ENCODE peak calls at places on chromosomes 2 and 18, in five cellular contexts. Y, U, K, I and J are unnamed samples.

GRCh38 chr2:237552911-237553310 is 13.5 kb upstream of the PRLH start:
- DNase-seq in Y (no peak), U (no peak), K (no peak), I (no peak), J (no peak)

GRCh38 chr2:133821107-133821760 is 253.0 kb upstream of the NCKAP5 start:
- DNase-seq in Y (no peak), U (no peak), K (no peak), I (no peak), J (no peak)

GRCh38 chr2:46547223-46548102 is 68.1 kb downstream of the TMEM247 start:
- DNase-seq in Y (no peak), U (no peak), K (peak; percentile 91), I (no peak), J (no peak)

GRCh38 chr2:126882181-126882580 is 16.5 kb upstream of the TEX51 start:
- DNase-seq in Y (no peak), U (no peak), K (no peak), I (no peak), J (no peak)

GRCh38 chr2:128442053-128442751 is 123.5 kb upstream of the HS6ST1 start:
- DNase-seq in Y (peak; percentile 19), U (no peak), K (peak; percentile 57), I (no peak), J (peak; percentile 27)

GRCh38 chr2:144111443-144111842 is 408.5 kb downstream of the ZEB2 start:
- DNase-seq in Y (peak; percentile 41), U (no peak), K (no peak), I (no peak), J (no peak)

GRCh38 chr18:63730788-63731187 is 28.0 kb downstream of the SERPINB11 start:
- DNase-seq in Y (no peak), U (no peak), K (no peak), I (no peak), J (no peak)

GRCh38 chr18:68221116-68221724 is 493.7 kb downstream of the TMX3 start:
- DNase-seq in Y (no peak), U (no peak), K (no peak), I (no peak), J (no peak)

GRCh38 chr2:46926863-46927262 is 11.3 kb upstream of the MCFD2 start:
- DNase-seq in Y (no peak), U (no peak), K (no peak), I (no peak), J (no peak)

GRCh38 chr2:173346035-173346434 is 8.6 kb upstream of the CDCA7 start:
- DNase-seq in Y (no peak), U (no peak), K (no peak), I (no peak), J (no peak)

GRCh38 chr2:118539290-118539689 is 308.2 kb downstream of the EN1 start:
- DNase-seq in Y (peak; percentile 32), U (peak; percentile 16), K (peak; percentile 14), I (no peak), J (no peak)

GRCh38 chr18:31661965-31662364 is 22.4 kb downstream of the B4GALT6 start:
- DNase-seq in Y (no peak), U (no peak), K (no peak), I (no peak), J (no peak)

GRCh38 chr2:236748801-236749200 is 179.2 kb downstream of the ACKR3 start:
- DNase-seq in Y (no peak), U (no peak), K (no peak), I (no peak), J (no peak)

GRCh38 chr2:161283926-161284325 is 24.3 kb upstream of the PSMD14 start:
- DNase-seq in Y (no peak), U (no peak), K (no peak), I (no peak), J (no peak)

GRCh38 chr2:129753261-129753660 is 226.2 kb upstream of the RAB6C start:
- DNase-seq in Y (no peak), U (no peak), K (no peak), I (no peak), J (no peak)

GRCh38 chr2:68799138-68799537 is 64.5 kb downstream of the ARHGAP25 start:
- DNase-seq in Y (no peak), U (no peak), K (no peak), I (no peak), J (no peak)
- H3K9ac ChIP-seq in Y (no peak overlapping the region), U (no peak overlapping the region), K (no peak overlapping the region), I (no peak overlapping the region), J (no peak overlapping the region)

DNA sequence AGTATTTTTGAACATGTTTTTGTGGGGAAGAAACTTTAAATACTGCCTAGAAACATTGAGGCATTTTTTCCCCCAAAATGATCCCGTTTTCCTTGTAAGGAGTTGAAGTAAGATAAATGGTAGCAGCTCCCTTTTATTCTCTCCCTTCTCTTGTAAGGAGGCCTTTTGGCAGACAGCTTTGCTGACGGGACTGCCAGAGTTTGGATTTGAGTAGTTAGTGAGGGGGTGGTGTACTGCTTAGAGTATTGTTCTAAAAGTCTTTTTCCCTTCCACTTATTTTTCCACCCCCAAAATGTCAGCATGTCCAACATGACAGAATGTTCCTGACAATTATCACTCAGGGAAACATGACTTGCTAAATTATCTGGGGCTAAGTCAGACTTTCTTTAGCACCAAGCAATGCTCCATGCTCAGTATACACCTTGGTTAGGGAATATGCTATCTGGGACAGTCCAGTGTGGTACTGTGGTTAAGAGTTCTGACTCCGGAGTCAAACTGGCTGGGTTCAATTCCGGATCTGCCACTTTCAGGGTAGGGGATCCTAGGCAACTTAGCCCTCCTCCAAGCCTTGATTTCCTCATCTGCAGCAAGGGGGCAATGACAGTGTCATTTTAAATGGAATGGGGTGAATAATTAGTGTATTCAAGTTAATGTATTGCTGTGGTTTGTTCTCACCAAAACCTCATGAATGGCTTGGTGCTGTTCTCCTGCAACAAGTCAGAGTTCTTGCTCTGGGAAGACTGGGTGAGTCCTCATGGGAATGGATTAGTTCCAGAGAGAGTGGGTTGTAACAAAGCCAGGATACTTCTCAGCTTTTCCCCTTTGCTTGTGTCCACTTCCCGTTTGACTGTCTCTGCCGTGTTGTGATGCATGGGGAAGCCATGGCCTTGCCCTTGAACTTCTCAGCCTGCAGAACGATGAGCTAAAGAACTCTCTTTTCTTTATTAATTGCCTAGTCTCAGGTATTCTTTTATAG is 116.2 kb downstream of the TANC1 start:
- DNase-seq in Y (no peak), U (no peak), K (no peak), I (no peak), J (no peak)
- TF ChIP-seq ZNF274 in Y (no peak), U (no peak), K (no peak), I (no peak), J (no peak)

GRCh38 chr2:232520088-232520487 is at the start of gene PRSS56:
- DNase-seq in Y (no peak), U (no peak), K (no peak), I (no peak), J (no peak)
- H3K27me3 ChIP-seq in Y (no peaks in the 10 kb centered on the region), U (no peaks in the 10 kb centered on the region), K (peaks cover 92% of the 10 kb centered on the region), I (peaks cover 3% of the 10 kb centered on the region), J (peaks cover 52% of the 10 kb centered on the region)

DNA sequence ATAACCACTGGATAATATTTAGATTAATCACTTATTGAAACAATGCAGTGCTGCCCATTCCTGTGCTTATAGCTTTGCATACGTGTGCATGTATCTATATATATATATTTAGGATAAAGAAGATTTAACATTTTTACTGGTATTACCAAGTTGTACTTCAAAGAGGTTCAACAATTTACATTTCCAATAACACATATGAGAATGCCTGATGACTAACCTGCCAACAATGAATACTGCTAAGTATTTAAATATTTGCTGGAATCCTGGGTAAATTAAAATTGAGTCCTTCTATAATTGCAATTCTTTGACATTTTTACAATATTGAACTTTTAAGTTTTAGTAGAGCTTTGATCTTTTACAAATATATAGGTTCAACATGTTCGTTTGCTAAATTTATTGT is 111.4 kb downstream of the SLC39A10 start:
- DNase-seq in Y (no peak), U (no peak), K (no peak), I (no peak), J (no peak)
- H3K9ac ChIP-seq in Y (no peak overlapping the region), U (no peak overlapping the region), K (no peak overlapping the region), I (no peak overlapping the region), J (no peak overlapping the region)

GRCh38 chr2:38444247-38444646 is 67.2 kb upstream of the ATL2 start:
- DNase-seq in Y (no peak), U (peak; percentile 51), K (no peak), I (no peak), J (peak; percentile 87)
- TF ChIP-seq ZNF274 in Y (no peak), U (no peak), K (no peak), I (no peak), J (no peak)

GRCh38 chr18:48949051-48949605 is 1.6 kb downstream of the SMAD7 start:
- DNase-seq in Y (no peak), U (no peak), K (no peak), I (no peak), J (no peak)
- H3K27me3 ChIP-seq in Y (no peaks in the 10 kb centered on the region), U (peaks cover 22% of the 10 kb centered on the region), K (no peaks in the 10 kb centered on the region), I (no peaks in the 10 kb centered on the region), J (peaks cover 3% of the 10 kb centered on the region)

GRCh38 chr18:7766383-7766782 is 199.3 kb downstream of the PTPRM start:
- DNase-seq in Y (no peak), U (no peak), K (no peak), I (no peak), J (no peak)
- H3K9ac ChIP-seq in Y (no peak overlapping the region), U (no peak overlapping the region), K (no peak overlapping the region), I (no peak overlapping the region), J (no peak overlapping the region)

GRCh38 chr2:203451686-203452085 is 83.4 kb downstream of the RAPH1 start:
- DNase-seq in Y (no peak), U (no peak), K (no peak), I (no peak), J (no peak)
- TF ChIP-seq ZNF274 in Y (no peak), U (no peak), K (no peak), I (no peak), J (no peak)

GRCh38 chr2:206263959-206264603 is 10.4 kb upstream of the ZDBF2 start:
- DNase-seq in Y (no peak), U (no peak), K (no peak), I (no peak), J (no peak)
- H3K27me3 ChIP-seq in Y (peaks cover 7% of the 10 kb centered on the region), U (peaks cover 14% of the 10 kb centered on the region), K (peaks cover 86% of the 10 kb centered on the region), I (peaks cover 16% of the 10 kb centered on the region), J (no peaks in the 10 kb centered on the region)